ENCODE peak calls at places on chromosomes 5 and 9, in nine cellular contexts. K, Z, I, A, D, S, W, V and C are unnamed samples. For H3K4me1, the result is how much of the 10 kb centered on the place peaks cover.

GRCh38 chr9:17082343-17082742 is 52.5 kb upstream of the CNTLN start:
- DNase-seq in K (no peak), Z (no peak), I (no peak), A (no peak), D (peak), S (no peak), W (peak), V (no peak), C (no peak)

GRCh38 chr5:69230181-69230580 is 4.5 kb upstream of the CDK7 start:
- DNase-seq in K (peak), Z (no peak), I (no peak), A (no peak), D (no peak), S (no peak), W (no peak), V (no peak), C (no peak)

GRCh38 chr5:42001673-42002072 is 76.6 kb downstream of the FBXO4 start:
- DNase-seq in K (no peak), Z (no peak), I (no peak), A (no peak), D (no peak), S (no peak), W (peak), V (no peak), C (no peak)

GRCh38 chr9:70881321-70881720 is 240.1 kb downstream of the TRPM3 start:
- DNase-seq in K (no peak), Z (no peak), I (no peak), A (no peak), D (no peak), S (no peak), W (no peak), V (no peak), C (no peak)

GRCh38 chr5:144150996-144151395 is 19.5 kb downstream of the YIPF5 start:
- DNase-seq in K (no peak), Z (no peak), I (no peak), A (no peak), D (no peak), S (no peak), W (no peak), V (no peak), C (no peak)

GRCh38 chr9:136978073-136978864 is 965 bp downstream of the PTGDS start:
- DNase-seq in K (peak), Z (peak), I (peak), A (peak), D (peak), S (peak), W (peak), V (peak), C (peak)

GRCh38 chr9:107737987-107738743 is 248.6 kb upstream of the KLF4 start:
- DNase-seq in K (peak), Z (peak), I (no peak), A (peak), D (peak), S (no peak), W (no peak), V (peak), C (peak)

GRCh38 chr9:9746826-9747225 is 866.0 kb downstream of the PTPRD start:
- DNase-seq in K (no peak), Z (no peak), I (no peak), A (no peak), D (no peak), S (no peak), W (no peak), V (no peak), C (no peak)

GRCh38 chr5:96117863-96118651 is 156.4 kb upstream of the ELL2 start:
- DNase-seq in K (no peak), Z (no peak), I (no peak), A (no peak), D (no peak), S (no peak), W (no peak), V (no peak), C (no peak)

GRCh38 chr9:88221110-88221509 is 82.8 kb upstream of the SPATA31C2 start:
- DNase-seq in K (no peak), Z (no peak), I (no peak), A (no peak), D (no peak), S (no peak), W (peak), V (peak), C (no peak)

GRCh38 chr5:96709152-96709821 is 47.1 kb downstream of the CAST start:
- DNase-seq in K (no peak), Z (no peak), I (no peak), A (no peak), D (no peak), S (no peak), W (no peak), V (no peak), C (no peak)

GRCh38 chr5:143182901-143183820 is 220.3 kb downstream of the NR3C1 start:
- DNase-seq in K (no peak), Z (peak), I (no peak), A (peak), D (no peak), S (no peak), W (no peak), V (peak), C (peak)

GRCh38 chr5:154002093-154002492 is 36.6 kb downstream of the FAM114A2 start:
- DNase-seq in K (no peak), Z (peak), I (no peak), A (no peak), D (no peak), S (no peak), W (no peak), V (peak), C (no peak)

GRCh38 chr5:67404261-67405100 is 207.9 kb upstream of the CD180 start:
- DNase-seq in K (no peak), Z (no peak), I (peak), A (no peak), D (no peak), S (no peak), W (no peak), V (no peak), C (no peak)

GRCh38 chr5:82413302-82414042 is 135.3 kb upstream of the RPS23 start:
- DNase-seq in K (no peak), Z (no peak), I (no peak), A (no peak), D (no peak), S (no peak), W (no peak), V (no peak), C (no peak)

GRCh38 chr5:96297867-96298266 is 135.2 kb downstream of the PCSK1 start:
- DNase-seq in K (no peak), Z (no peak), I (no peak), A (no peak), D (no peak), S (no peak), W (no peak), V (no peak), C (no peak)

GRCh38 chr9:111179577-111179976 is 141.3 kb upstream of the LPAR1 start:
- DNase-seq in K (no peak), Z (peak), I (no peak), A (no peak), D (peak), S (no peak), W (no peak), V (peak), C (no peak)

GRCh38 chr5:95718203-95718602 is 12.9 kb upstream of the RHOBTB3 start:
- DNase-seq in K (no peak), Z (no peak), I (no peak), A (no peak), D (no peak), S (no peak), W (no peak), V (no peak), C (no peak)

GRCh38 chr5:135553688-135554462 is 18.1 kb upstream of the NEUROG1 start:
- DNase-seq in K (no peak), Z (no peak), I (peak), A (no peak), D (no peak), S (no peak), W (peak), V (no peak), C (no peak)

GRCh38 chr5:25570067-25570583 is 925.3 kb upstream of the CDH10 start:
- DNase-seq in K (no peak), Z (no peak), I (no peak), A (no peak), D (no peak), S (no peak), W (peak), V (no peak), C (no peak)

GRCh38 chr5:141914154-141914743 is 9.4 kb upstream of the DELE1 start:
- DNase-seq in K (peak), Z (peak), I (no peak), A (peak), D (no peak), S (peak), W (peak), V (peak), C (peak)

GRCh38 chr5:4994994-4995393 is 145.1 kb upstream of the ADAMTS16 start:
- DNase-seq in K (no peak), Z (no peak), I (no peak), A (no peak), D (no peak), S (no peak), W (no peak), V (no peak), C (no peak)

GRCh38 chr5:137752873-137753226 is 1.3 kb downstream of the HNRNPA0 start:
- DNase-seq in K (no peak), Z (no peak), I (no peak), A (no peak), D (peak), S (no peak), W (no peak), V (no peak), C (no peak)

GRCh38 chr5:75040973-75041372 is 11.4 kb downstream of the GCNT4 start:
- DNase-seq in K (no peak), Z (no peak), I (no peak), A (no peak), D (no peak), S (no peak), W (no peak), V (no peak), C (no peak)

GRCh38 chr9:97668485-97668884 is 28.7 kb downstream of the XPA start:
- DNase-seq in K (no peak), Z (no peak), I (no peak), A (no peak), D (no peak), S (no peak), W (no peak), V (no peak), C (no peak)

GRCh38 chr9:995776-996175 is 19.3 kb downstream of the DMRT3 start:
- DNase-seq in K (no peak), Z (no peak), I (no peak), A (no peak), D (no peak), S (no peak), W (no peak), V (no peak), C (no peak)

GRCh38 chr9:22279621-22280020 is 167.0 kb upstream of the DMRTA1 start:
- DNase-seq in K (no peak), Z (no peak), I (no peak), A (no peak), D (no peak), S (no peak), W (no peak), V (no peak), C (no peak)

GRCh38 chr9:87007711-87008360 is 60.5 kb upstream of the GAS1 start:
- DNase-seq in K (no peak), Z (no peak), I (no peak), A (no peak), D (no peak), S (no peak), W (no peak), V (no peak), C (no peak)

GRCh38 chr9:127961166-127961490 is 19.7 kb downstream of the EEIG1 start:
- DNase-seq in K (no peak), Z (no peak), I (no peak), A (no peak), D (no peak), S (no peak), W (no peak), V (peak), C (no peak)

GRCh38 chr9:127963041-127963358 is 17.8 kb downstream of the EEIG1 start:
- DNase-seq in K (no peak), Z (no peak), I (no peak), A (no peak), D (no peak), S (no peak), W (no peak), V (peak), C (no peak)

GRCh38 chr9:127962278-127962677 is 18.5 kb downstream of the EEIG1 start:
- DNase-seq in K (no peak), Z (no peak), I (no peak), A (no peak), D (no peak), S (no peak), W (no peak), V (peak), C (no peak)

GRCh38 chr9:127961613-127962150 is 19.1 kb downstream of the EEIG1 start:
- DNase-seq in K (no peak), Z (no peak), I (no peak), A (no peak), D (no peak), S (no peak), W (no peak), V (peak), C (no peak)

GRCh38 chr9:127963359-127964064 is 17.3 kb downstream of the EEIG1 start:
- DNase-seq in K (no peak), Z (no peak), I (no peak), A (peak), D (no peak), S (no peak), W (no peak), V (no peak), C (no peak)
- H3K4me1 ChIP-seq in K (half or more), Z (half or more), I (half or more), A (half or more), D (half or more), S (half or more), W (under half), V (half or more), C (half or more)

DNA sequence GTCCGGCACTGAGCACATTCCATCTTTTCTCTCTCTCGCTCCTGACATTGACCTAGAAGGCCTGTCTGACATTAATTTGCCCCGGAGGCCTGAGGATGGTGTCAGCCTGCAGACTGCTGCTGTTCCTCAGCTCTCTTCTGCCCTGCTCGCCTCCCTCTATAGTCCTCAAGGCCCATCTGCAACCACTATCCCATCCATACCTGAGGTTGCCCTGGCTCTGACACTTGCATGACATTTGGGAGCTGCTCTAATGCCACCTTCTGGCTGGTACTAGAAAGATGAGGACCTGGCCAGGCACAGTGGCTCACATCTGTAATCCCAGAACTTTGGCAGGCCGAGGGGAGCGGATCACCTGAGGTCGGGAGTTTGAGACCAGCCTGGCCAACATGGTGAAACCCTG is 38.6 kb upstream of the GGTA1 start:
- DNase-seq in K (no peak), Z (no peak), I (no peak), A (no peak), D (no peak), S (no peak), W (peak), V (no peak), C (no peak)
- TF ChIP-seq CTCF in K (no peak), Z (no peak), I (peak), A (no peak), D (no peak), S (no peak), W (peak), V (peak), C (no peak)

GRCh38 chr9:112341741-112342140 is 8.3 kb upstream of the PTBP3 start:
- DNase-seq in K (no peak), Z (no peak), I (no peak), A (no peak), D (no peak), S (no peak), W (peak), V (no peak), C (no peak)
- H3K4me1 ChIP-seq in K (under half), Z (under half), I (under half), A (under half), D (under half), S (under half), W (under half), V (under half), C (under half)

DNA sequence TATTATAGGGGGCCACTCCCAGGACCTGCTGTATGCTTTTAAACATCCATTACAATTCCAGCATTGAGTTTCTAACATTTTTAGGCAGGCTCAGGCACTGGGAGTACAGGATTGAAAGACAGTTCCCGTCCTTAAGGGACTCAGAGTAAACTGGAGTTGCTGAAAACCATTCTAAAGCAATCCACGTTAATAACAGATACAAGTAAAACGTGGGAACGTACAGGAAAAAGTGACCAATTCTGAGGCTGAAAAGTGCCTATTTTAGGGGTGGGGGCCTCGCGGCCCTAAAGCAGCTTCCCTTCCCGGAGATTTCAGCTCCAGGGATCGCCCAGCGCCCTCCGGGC is 285 bp downstream of the FER start:
- DNase-seq in K (no peak), Z (no peak), I (no peak), A (no peak), D (peak), S (no peak), W (no peak), V (no peak), C (no peak)
- TF ChIP-seq CTCF in K (no peak), Z (no peak), I (no peak), A (no peak), D (no peak), S (no peak), W (no peak), V (no peak), C (no peak)

DNA sequence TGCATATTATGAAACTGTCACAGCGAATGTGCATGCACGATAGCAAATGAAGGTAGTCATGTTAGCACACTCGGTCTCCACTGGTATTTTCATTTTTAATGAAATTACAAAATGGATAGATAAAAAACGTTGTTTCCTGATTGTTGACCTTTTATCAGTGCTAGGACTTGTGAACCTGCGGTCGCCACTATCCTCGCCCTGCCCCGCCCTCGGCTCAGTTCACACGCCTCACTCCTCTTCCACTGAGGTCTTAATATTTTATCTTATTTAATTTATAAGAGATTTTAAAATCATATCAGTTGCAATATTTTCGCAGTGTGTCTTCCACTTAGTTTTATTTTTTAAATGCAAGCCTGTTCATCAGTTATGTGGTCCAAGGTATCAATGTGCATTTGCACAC is 382.6 kb upstream of the IRX4 start:
- DNase-seq in K (no peak), Z (no peak), I (no peak), A (no peak), D (no peak), S (no peak), W (no peak), V (no peak), C (no peak)
- H3K4me1 ChIP-seq in K (under half), Z (under half), I (under half), A (under half), D (under half), S (under half), W (under half), V (under half), C (under half)